ENCODE peak calls at places on chromosomes 7 and 10, in five cellular contexts. O is adrenal gland, P is neural progenitor cell, A is cardiac muscle cell, U is ovary. G is an unnamed sample.

GRCh38 chr10:120607016-120607709 is 150.1 kb downstream of the PLPP4 start:
- DNase-seq in U (no peak), P (no peak), O (no peak), A (no peak), G (no peak)

GRCh38 chr10:127976286-127976685 is 69.4 kb downstream of the PTPRE start:
- DNase-seq in P (peak; percentile 45), A (no peak), U (no peak), O (peak; percentile 50), G (no peak)

GRCh38 chr7:28316489-28316888 is 95.8 kb upstream of the CREB5 start:
- DNase-seq in U (no peak), P (no peak), A (no peak), O (no peak), G (no peak)

GRCh38 chr10:34249634-34250033 is 565.5 kb downstream of the PARD3 start:
- DNase-seq in P (peak; percentile 28), U (no peak), O (no peak), A (no peak), G (no peak)

GRCh38 chr10:115222039-115222438 is 128.9 kb downstream of the ATRNL1 start:
- DNase-seq in A (no peak), U (no peak), O (no peak), P (no peak), G (no peak)

GRCh38 chr10:93386496-93387369 is 95.4 kb downstream of the MYOF start:
- DNase-seq in A (no peak), U (no peak), O (peak; percentile 43), P (no peak), G (no peak)

GRCh38 chr7:69608878-69609277 is 10.6 kb downstream of the AUTS2 start:
- DNase-seq in U (no peak), P (peak; percentile 48), O (no peak), A (no peak), G (no peak)

GRCh38 chr10:969473-970150 is 18.6 kb upstream of the GTPBP4 start:
- DNase-seq in U (no peak), A (no peak), O (peak; percentile 33), P (no peak), G (no peak)

GRCh38 chr7:142774826-142775225 is 4.1 kb downstream of the PRSS2 start:
- DNase-seq in U (no peak), A (no peak), O (no peak), P (no peak), G (no peak)

GRCh38 chr7:130886438-130887135 is 152.6 kb upstream of the KLF14 start:
- DNase-seq in O (no peak), A (no peak), U (no peak), P (no peak), G (no peak)

DNA sequence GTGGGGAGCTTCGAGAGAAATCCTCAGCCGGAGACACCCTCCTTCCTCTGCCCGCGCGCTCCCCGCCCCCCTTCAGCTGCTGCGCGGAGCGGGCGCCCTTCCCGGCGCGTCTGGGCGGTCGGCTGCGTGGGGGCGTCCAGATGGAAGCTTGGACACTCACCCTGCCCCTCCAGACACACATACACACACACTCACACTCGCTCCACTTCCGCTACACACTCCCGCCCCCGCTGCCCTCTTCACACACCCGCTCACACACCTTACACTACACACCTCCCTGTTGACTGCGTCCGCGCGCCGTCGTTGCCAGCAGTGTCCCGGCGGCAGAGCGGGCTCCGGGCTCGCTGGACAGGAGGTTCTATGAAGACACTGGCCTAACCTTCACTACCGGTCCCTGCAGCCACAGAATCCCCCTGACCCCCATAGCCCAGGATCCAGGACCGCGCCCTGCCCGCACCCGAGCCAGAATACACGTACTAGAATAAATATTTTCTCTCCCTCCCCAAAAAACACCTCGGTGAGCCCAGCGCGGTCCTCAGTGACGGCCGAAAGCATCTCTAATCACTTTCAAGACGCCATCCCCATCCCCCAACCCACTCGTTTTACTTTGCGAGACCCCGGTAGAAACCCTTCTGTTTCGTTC is 1.1 kb upstream of the EGR2 start:
- DNase-seq in A (peak; percentile 41), O (peak; percentile 46), P (peak; percentile 61), U (peak; percentile 68), G (peak; percentile 25)
- H3K27me3 ChIP-seq in A (peaks cover 89% of the 10 kb centered on the region), O (peaks cover 28% of the 10 kb centered on the region), P (peaks cover 95% of the 10 kb centered on the region), U (no peaks in the 10 kb centered on the region), G (peaks cover 52% of the 10 kb centered on the region)

GRCh38 chr10:71319042-71319799 is at the start of gene SLC29A3:
- DNase-seq in U (peak; percentile 84), A (peak; percentile 88), P (peak; percentile 94), O (peak; percentile 85), G (peak; percentile 87)

GRCh38 chr10:71323407-71323806 is 4.3 kb downstream of the SLC29A3 start:
- DNase-seq in P (no peak), A (no peak), U (no peak), O (no peak), G (no peak)

GRCh38 chr10:71319800-71320392 is 837 bp downstream of the SLC29A3 start:
- DNase-seq in A (no peak), P (peak; percentile 26), U (no peak), O (no peak), G (no peak)

GRCh38 chr10:71321386-71321785 is 2.3 kb downstream of the SLC29A3 start:
- DNase-seq in A (no peak), U (no peak), P (no peak), O (no peak), G (no peak)

GRCh38 chr10:71320592-71320991 is 1.5 kb downstream of the SLC29A3 start:
- DNase-seq in A (no peak), P (no peak), U (no peak), O (no peak), G (no peak)
- H3K4me3 ChIP-seq in A (no peak overlapping the region), P (no peak overlapping the region), U (no peak overlapping the region), O (no peak overlapping the region), G (no peak overlapping the region)

DNA sequence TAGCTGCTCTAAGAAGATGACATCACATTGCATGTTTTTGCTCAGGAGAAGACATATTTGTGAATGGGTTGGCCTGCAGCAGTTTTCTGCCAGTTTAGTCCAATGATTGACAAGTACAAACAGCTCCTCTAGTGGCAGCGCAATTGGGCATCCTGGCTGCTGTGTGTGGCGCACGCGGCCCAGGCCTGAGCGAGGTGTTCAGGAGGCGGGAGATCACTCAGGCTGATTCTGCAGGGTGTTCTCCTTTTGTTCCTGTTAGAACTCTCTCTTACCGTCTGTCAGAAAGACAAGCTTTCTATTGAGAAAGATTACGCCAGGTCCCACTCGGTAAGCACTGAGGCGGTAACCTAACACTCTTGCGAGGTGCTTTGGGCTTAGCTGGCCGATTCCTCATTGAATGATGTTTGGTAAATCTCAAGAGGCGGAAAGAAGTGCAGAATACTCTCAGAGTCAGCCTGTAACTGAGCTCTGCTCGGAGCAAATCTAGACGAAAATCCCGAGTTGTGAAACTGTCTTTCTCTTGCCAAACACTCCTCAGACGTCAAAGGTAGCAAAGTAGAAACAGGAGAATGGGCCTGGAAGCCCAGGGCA is 219.2 kb upstream of the BMPER start:
- DNase-seq in P (peak; percentile 21), A (no peak), O (no peak), U (no peak), G (peak; percentile 13)
- TF ChIP-seq CTCF in P (peak; percentile 21), A (no peak), O (no peak), U (no peak), G (no peak)

GRCh38 chr10:100748251-100749058 is 3.1 kb downstream of the PAX2 start:
- DNase-seq in U (no peak), P (peak; percentile 60), O (no peak), A (no peak), G (no peak)
- H3K27me3 ChIP-seq in U (peaks cover 2% of the 10 kb centered on the region), P (peaks cover 100% of the 10 kb centered on the region), O (peaks cover 89% of the 10 kb centered on the region), A (peaks cover 100% of the 10 kb centered on the region), G (peaks cover 96% of the 10 kb centered on the region)

GRCh38 chr7:4962872-4963775 is 4.1 kb upstream of the MMD2 start:
- DNase-seq in P (no peak), O (no peak), A (no peak), U (no peak), G (no peak)

GRCh38 chr7:4965295-4966022 is 6.5 kb upstream of the MMD2 start:
- DNase-seq in P (no peak), U (no peak), O (no peak), A (no peak), G (no peak)

GRCh38 chr7:4959881-4960280 is 894 bp upstream of the MMD2 start:
- DNase-seq in U (no peak), P (no peak), A (no peak), O (no peak), G (no peak)

GRCh38 chr7:4960363-4960762 is 1.4 kb upstream of the MMD2 start:
- DNase-seq in U (no peak), P (no peak), A (no peak), O (no peak), G (no peak)

DNA sequence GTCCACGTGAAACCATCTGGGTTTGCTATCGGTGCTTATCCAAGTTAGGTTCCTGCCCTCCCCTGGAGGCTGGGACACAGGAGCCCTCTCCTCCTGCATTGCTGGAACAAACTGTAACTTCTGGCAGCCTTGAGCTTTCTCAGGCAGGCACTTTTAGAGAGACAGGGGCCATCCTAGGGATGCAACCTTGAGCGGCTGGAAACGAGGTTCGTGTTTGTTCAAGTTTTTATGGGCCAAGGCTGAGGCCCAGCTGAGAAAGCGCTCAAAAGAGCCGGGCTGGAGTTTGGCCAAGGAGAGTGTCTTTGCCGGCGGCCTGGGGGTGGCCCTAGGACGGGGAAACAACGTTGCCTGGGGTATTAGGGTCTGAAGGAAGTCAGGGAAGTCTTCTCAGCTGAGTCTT is 5.5 kb upstream of the MMD2 start:
- DNase-seq in O (peak; percentile 8), P (no peak), A (no peak), U (no peak), G (no peak)
- H3K4me3 ChIP-seq in O (no peak overlapping the region), P (no peak overlapping the region), A (no peak overlapping the region), U (no peak overlapping the region), G (no peak overlapping the region)

GRCh38 chr10:60848126-60848525 is 69.8 kb downstream of the CDK1 start:
- DNase-seq in O (peak; percentile 79), U (peak; percentile 53), P (no peak), A (no peak), G (no peak)
- TF ChIP-seq CTCF in O (peak; percentile 41), U (no peak), P (no peak), A (no peak), G (no peak)

GRCh38 chr7:45579386-45579785 is 5.2 kb downstream of the ADCY1 start:
- DNase-seq in P (no peak), U (peak; percentile 7), A (no peak), O (no peak), G (peak; percentile 52)
- H3K27me3 ChIP-seq in P (peaks cover 32% of the 10 kb centered on the region), U (no peaks in the 10 kb centered on the region), A (peaks cover 18% of the 10 kb centered on the region), O (peaks cover 10% of the 10 kb centered on the region), G (peaks cover 4% of the 10 kb centered on the region)

GRCh38 chr10:100998991-100999741 is 442 bp upstream of the LZTS2 start:
- DNase-seq in P (peak; percentile 89), U (peak; percentile 86), O (peak; percentile 85), A (peak; percentile 86), G (peak; percentile 86)

GRCh38 chr10:100997364-100998182 is 2.0 kb upstream of the LZTS2 start:
- DNase-seq in U (peak; percentile 77), O (peak; percentile 81), P (peak; percentile 92), A (peak; percentile 84), G (peak; percentile 87)

GRCh38 chr10:100996678-100997363 is 2.8 kb upstream of the LZTS2 start:
- DNase-seq in O (no peak), A (peak; percentile 74), P (peak; percentile 80), U (peak; percentile 55), G (peak; percentile 53)

GRCh38 chr10:100999742-101000601 is at the start of gene LZTS2:
- DNase-seq in O (peak; percentile 52), P (peak; percentile 58), A (peak; percentile 55), U (peak; percentile 60), G (peak; percentile 42)

GRCh38 chr10:100998183-100998990 is 1.2 kb upstream of the LZTS2 start:
- DNase-seq in A (peak; percentile 89), P (peak; percentile 87), O (peak; percentile 85), U (peak; percentile 86), G (peak; percentile 94)
- H3K4me3 ChIP-seq in A (peak overlapping the region; percentile 73), P (peak overlapping the region; percentile 96), O (no peak overlapping the region), U (peak overlapping the region; percentile 93), G (peak overlapping the region; percentile 79)

G was measured in BE2C.